ENCODE peak calls at places on chromosomes 3 and 15, in four cellular contexts. H is right lobe of liver, E is GM23338, F is OCI-M1. C is an unnamed sample.
A peak's percentile ranks its signal among the peaks of the same experiment; 100 is the strongest.

GRCh38 chr3:38164136-38164965 is 986 bp upstream of the OXSR1 start:
- DNase-seq in H (peak; percentile 62), E (no peak), F (no peak), C (no peak)

GRCh38 chr15:25783607-25784131 is 79.5 kb downstream of the ATP10A start:
- DNase-seq in H (peak; percentile 45), E (peak; percentile 88), F (peak; percentile 19), C (peak; percentile 33)

GRCh38 chr3:100335137-100335833 is 728 bp downstream of the NIT2 start:
- DNase-seq in H (no peak), E (peak; percentile 66), F (peak; percentile 87), C (peak; percentile 58)

GRCh38 chr3:129195731-129196256 is 12.1 kb upstream of the CNBP start:
- DNase-seq in H (peak; percentile 65), E (no peak), F (peak; percentile 84), C (peak; percentile 74)

GRCh38 chr15:36356978-36357582 is 222.3 kb upstream of the CDIN1 start:
- DNase-seq in H (no peak), E (no peak), F (no peak), C (no peak)

GRCh38 chr3:61371123-61371522 is 119.9 kb upstream of the FHIT start:
- DNase-seq in H (no peak), E (peak; percentile 56), F (peak; percentile 62), C (peak; percentile 45)

GRCh38 chr15:95291878-95292472 is 1038.5 kb upstream of the NR2F2 start:
- DNase-seq in H (no peak), E (peak; percentile 79), F (peak; percentile 71), C (peak; percentile 17)

GRCh38 chr15:57460208-57460816 is 84.0 kb downstream of the CGNL1 start:
- DNase-seq in H (no peak), E (no peak), F (no peak), C (no peak)

GRCh38 chr15:69499521-69500201 is 47.0 kb downstream of the RPLP1 start:
- DNase-seq in H (no peak), E (no peak), F (no peak), C (no peak)